ENCODE peak calls at places on chromosome 19, in seven cellular contexts. One of them, this sample, is unnamed.
A peak's percentile ranks its signal among the peaks of the same experiment; 100 is the strongest.

GRCh38 chr19:28169168-28169862 is 1043.6 kb downstream of the UQCRFS1 start:
- DNase-seq in PC-3: no peak
- DNase-seq in ACHN: no peak
- DNase-seq in stimulated activated CD8-positive, alpha-beta memory T cell treated with anti-CD3 and anti-CD28 coated beads, Interleukin-4, amount 100 ng/mL, for 24 hours: no peak
- DNase-seq in aorta: no peak
- DNase-seq in H54: no peak
- DNase-seq in endothelial cell of umbilical vein: no peak
- DNase-seq in this sample: peak; percentile 36

GRCh38 chr19:15758379-15758778 is 20.6 kb downstream of the OR10H3 start:
- DNase-seq in H54: no peak
- DNase-seq in PC-3: no peak
- DNase-seq in aorta: no peak
- DNase-seq in stimulated activated CD8-positive, alpha-beta memory T cell treated with anti-CD3 and anti-CD28 coated beads, Interleukin-4, amount 100 ng/mL, for 24 hours: no peak
- DNase-seq in ACHN: no peak
- DNase-seq in endothelial cell of umbilical vein: no peak
- DNase-seq in this sample: no peak

GRCh38 chr19:16627194-16627927 is 643 bp downstream of the MED26 start:
- DNase-seq in H54: no peak
- DNase-seq in endothelial cell of umbilical vein: peak; percentile 30
- DNase-seq in stimulated activated CD8-positive, alpha-beta memory T cell treated with anti-CD3 and anti-CD28 coated beads, Interleukin-4, amount 100 ng/mL, for 24 hours: no peak
- DNase-seq in PC-3: no peak
- DNase-seq in aorta: peak; percentile 60
- DNase-seq in ACHN: no peak
- DNase-seq in this sample: no peak

GRCh38 chr19:54875506-54875905 is 1.5 kb downstream of the FCAR start:
- DNase-seq in ACHN: no peak
- DNase-seq in H54: no peak
- DNase-seq in aorta: no peak
- DNase-seq in stimulated activated CD8-positive, alpha-beta memory T cell treated with anti-CD3 and anti-CD28 coated beads, Interleukin-4, amount 100 ng/mL, for 24 hours: no peak
- DNase-seq in endothelial cell of umbilical vein: no peak
- DNase-seq in PC-3: no peak
- DNase-seq in this sample: no peak

GRCh38 chr19:18898081-18898532 is 2.1 kb upstream of the CERS1 start:
- DNase-seq in aorta: no peak
- DNase-seq in ACHN: no peak
- DNase-seq in stimulated activated CD8-positive, alpha-beta memory T cell treated with anti-CD3 and anti-CD28 coated beads, Interleukin-4, amount 100 ng/mL, for 24 hours: no peak
- DNase-seq in H54: no peak
- DNase-seq in PC-3: no peak
- DNase-seq in endothelial cell of umbilical vein: no peak
- DNase-seq in this sample: no peak

GRCh38 chr19:35673121-35673804 is 6.9 kb downstream of the UPK1A start:
- DNase-seq in ACHN: peak; percentile 85
- DNase-seq in stimulated activated CD8-positive, alpha-beta memory T cell treated with anti-CD3 and anti-CD28 coated beads, Interleukin-4, amount 100 ng/mL, for 24 hours: peak; percentile 25
- DNase-seq in endothelial cell of umbilical vein: peak; percentile 15
- DNase-seq in PC-3: no peak
- DNase-seq in aorta: peak; percentile 62
- DNase-seq in H54: peak; percentile 85
- DNase-seq in this sample: peak; percentile 93

GRCh38 chr19:30144794-30145193 is 202.8 kb downstream of the URI1 start:
- DNase-seq in PC-3: no peak
- DNase-seq in stimulated activated CD8-positive, alpha-beta memory T cell treated with anti-CD3 and anti-CD28 coated beads, Interleukin-4, amount 100 ng/mL, for 24 hours: no peak
- DNase-seq in aorta: no peak
- DNase-seq in H54: no peak
- DNase-seq in ACHN: no peak
- DNase-seq in endothelial cell of umbilical vein: no peak
- DNase-seq in this sample: no peak

GRCh38 chr19:19956431-19957075 is 55.8 kb downstream of the ZNF93 start:
- DNase-seq in endothelial cell of umbilical vein: no peak
- DNase-seq in aorta: no peak
- DNase-seq in ACHN: no peak
- DNase-seq in PC-3: no peak
- DNase-seq in stimulated activated CD8-positive, alpha-beta memory T cell treated with anti-CD3 and anti-CD28 coated beads, Interleukin-4, amount 100 ng/mL, for 24 hours: no peak
- DNase-seq in H54: no peak
- DNase-seq in this sample: peak; percentile 73

GRCh38 chr19:23943411-23943810 is 28.7 kb downstream of the ZNF726 start:
- DNase-seq in endothelial cell of umbilical vein: no peak
- DNase-seq in ACHN: no peak
- DNase-seq in stimulated activated CD8-positive, alpha-beta memory T cell treated with anti-CD3 and anti-CD28 coated beads, Interleukin-4, amount 100 ng/mL, for 24 hours: no peak
- DNase-seq in H54: no peak
- DNase-seq in aorta: no peak
- DNase-seq in PC-3: no peak
- DNase-seq in this sample: no peak

GRCh38 chr19:30719991-30720329 is 347.8 kb downstream of the ZNF536 start:
- DNase-seq in stimulated activated CD8-positive, alpha-beta memory T cell treated with anti-CD3 and anti-CD28 coated beads, Interleukin-4, amount 100 ng/mL, for 24 hours: no peak
- DNase-seq in H54: no peak
- DNase-seq in PC-3: no peak
- DNase-seq in aorta: no peak
- DNase-seq in ACHN: no peak
- DNase-seq in endothelial cell of umbilical vein: no peak
- DNase-seq in this sample: no peak

GRCh38 chr19:16381756-16382401 is 57.3 kb downstream of the KLF2 start:
- DNase-seq in stimulated activated CD8-positive, alpha-beta memory T cell treated with anti-CD3 and anti-CD28 coated beads, Interleukin-4, amount 100 ng/mL, for 24 hours: no peak
- DNase-seq in ACHN: no peak
- DNase-seq in aorta: peak; percentile 97
- DNase-seq in H54: no peak
- DNase-seq in PC-3: no peak
- DNase-seq in endothelial cell of umbilical vein: no peak
- DNase-seq in this sample: no peak

GRCh38 chr19:676007-676342 is 217 bp upstream of the FSTL3 start:
- DNase-seq in PC-3: no peak
- DNase-seq in aorta: no peak
- DNase-seq in ACHN: no peak
- DNase-seq in endothelial cell of umbilical vein: no peak
- DNase-seq in H54: no peak
- DNase-seq in stimulated activated CD8-positive, alpha-beta memory T cell treated with anti-CD3 and anti-CD28 coated beads, Interleukin-4, amount 100 ng/mL, for 24 hours: no peak
- DNase-seq in this sample: no peak

GRCh38 chr19:6234527-6234926 is 45.2 kb downstream of the MLLT1 start:
- DNase-seq in ACHN: no peak
- DNase-seq in stimulated activated CD8-positive, alpha-beta memory T cell treated with anti-CD3 and anti-CD28 coated beads, Interleukin-4, amount 100 ng/mL, for 24 hours: no peak
- DNase-seq in endothelial cell of umbilical vein: no peak
- DNase-seq in PC-3: no peak
- DNase-seq in aorta: no peak
- DNase-seq in H54: no peak
- DNase-seq in this sample: no peak

GRCh38 chr19:23294141-23294540 is 43.9 kb upstream of the ZNF724 start:
- DNase-seq in PC-3: no peak
- DNase-seq in H54: no peak
- DNase-seq in ACHN: no peak
- DNase-seq in stimulated activated CD8-positive, alpha-beta memory T cell treated with anti-CD3 and anti-CD28 coated beads, Interleukin-4, amount 100 ng/mL, for 24 hours: no peak
- DNase-seq in aorta: no peak
- DNase-seq in endothelial cell of umbilical vein: no peak
- DNase-seq in this sample: no peak

GRCh38 chr19:19053508-19054314 is 10.1 kb upstream of the SLC25A42 start:
- DNase-seq in ACHN: peak; percentile 57
- DNase-seq in endothelial cell of umbilical vein: peak; percentile 53
- DNase-seq in stimulated activated CD8-positive, alpha-beta memory T cell treated with anti-CD3 and anti-CD28 coated beads, Interleukin-4, amount 100 ng/mL, for 24 hours: peak; percentile 37
- DNase-seq in H54: peak; percentile 49
- DNase-seq in PC-3: peak; percentile 36
- DNase-seq in aorta: peak; percentile 69
- DNase-seq in this sample: peak; percentile 95

GRCh38 chr19:54630784-54631183 is 500 bp downstream of the LILRB1 start:
- DNase-seq in endothelial cell of umbilical vein: no peak
- DNase-seq in aorta: no peak
- DNase-seq in H54: no peak
- DNase-seq in PC-3: no peak
- DNase-seq in ACHN: no peak
- DNase-seq in stimulated activated CD8-positive, alpha-beta memory T cell treated with anti-CD3 and anti-CD28 coated beads, Interleukin-4, amount 100 ng/mL, for 24 hours: no peak
- DNase-seq in this sample: no peak

GRCh38 chr19:48999481-49000325 is 6.0 kb downstream of the RUVBL2 start:
- DNase-seq in aorta: peak; percentile 77
- DNase-seq in PC-3: peak; percentile 51
- DNase-seq in endothelial cell of umbilical vein: peak; percentile 64
- DNase-seq in H54: no peak
- DNase-seq in ACHN: peak; percentile 57
- DNase-seq in stimulated activated CD8-positive, alpha-beta memory T cell treated with anti-CD3 and anti-CD28 coated beads, Interleukin-4, amount 100 ng/mL, for 24 hours: peak; percentile 62
- DNase-seq in this sample: peak; percentile 86

GRCh38 chr19:19686580-19686979 is 17.9 kb downstream of the ZNF101 start:
- DNase-seq in endothelial cell of umbilical vein: no peak
- DNase-seq in aorta: no peak
- DNase-seq in H54: no peak
- DNase-seq in ACHN: no peak
- DNase-seq in PC-3: no peak
- DNase-seq in stimulated activated CD8-positive, alpha-beta memory T cell treated with anti-CD3 and anti-CD28 coated beads, Interleukin-4, amount 100 ng/mL, for 24 hours: no peak
- DNase-seq in this sample: no peak

GRCh38 chr19:33347300-33347699 is 26.2 kb upstream of the CEBPG start:
- DNase-seq in stimulated activated CD8-positive, alpha-beta memory T cell treated with anti-CD3 and anti-CD28 coated beads, Interleukin-4, amount 100 ng/mL, for 24 hours: no peak
- DNase-seq in H54: no peak
- DNase-seq in ACHN: no peak
- DNase-seq in endothelial cell of umbilical vein: no peak
- DNase-seq in aorta: no peak
- DNase-seq in PC-3: no peak
- DNase-seq in this sample: no peak

This sample was measured in H7.